ENCODE peak calls at places on chromosome 19, in four cellular contexts. N is mesenteric fat pad; C is Daoy; D is activated CD4-positive, alpha-beta T cell treated with anti-CD3 and anti-CD28 coated beads for 24 hours. J is an unnamed sample.

GRCh38 chr19:45842198-45842597 is 20.7 kb downstream of the SYMPK start:
- DNase-seq in N (no peak), C (no peak), D (no peak), J (no peak)

GRCh38 chr19:2328401-2329161 is at the start of the genes LSM7 and SPPL2B:
- DNase-seq in N (peak), D (peak), C (peak), J (peak)

GRCh38 chr19:13102666-13103584 is at the start of gene LYL1:
- DNase-seq in C (peak), D (no peak), N (peak), J (no peak)

GRCh38 chr19:17103177-17103576 is 27.6 kb downstream of the MYO9B start:
- DNase-seq in N (no peak), D (no peak), C (peak), J (peak)

GRCh38 chr19:12943437-12944044 is 2.1 kb upstream of the RAD23A start:
- DNase-seq in C (no peak), D (no peak), N (no peak), J (no peak)

GRCh38 chr19:17484520-17485180 is 14.3 kb downstream of the SLC27A1 start:
- DNase-seq in D (no peak), N (no peak), C (no peak), J (no peak)

GRCh38 chr19:50837300-50837699 is 3.9 kb upstream of the KLK15 start:
- DNase-seq in C (no peak), D (no peak), N (no peak), J (no peak)

GRCh38 chr19:55379161-55379560 is 2.5 kb downstream of the TMEM190 start:
- DNase-seq in N (no peak), D (no peak), C (no peak), J (no peak)

GRCh38 chr19:39963860-39964259 is 7.1 kb upstream of the PSMC4 start:
- DNase-seq in D (no peak), C (no peak), N (no peak), J (no peak)

GRCh38 chr19:55697069-55697440 is 22.0 kb downstream of the EPN1 start:
- DNase-seq in N (peak), C (no peak), D (no peak), J (no peak)

GRCh38 chr19:30226464-30227070 is 145.6 kb upstream of the ZNF536 start:
- DNase-seq in N (peak), D (no peak), C (peak), J (no peak)

J was measured in Caki2.